ENCODE peak calls at places on chromosomes 16 and 17, in eight cellular contexts. U is CD4-positive, alpha-beta memory T cell; E is pancreas; C is heart left ventricle; J is uterus; V is OCI-LY7; X is lung; F is body of pancreas. G is an unnamed sample. For H3K4me1, the result is how much of the 10 kb centered on the place peaks cover.

GRCh38 chr17:65811043-65811442 is 249.6 kb upstream of the AXIN2 start:
- DNase-seq in U (no peak), J (no peak), V (no peak), F (no peak), X (no peak), E (no peak), C (no peak), G (no peak)

GRCh38 chr17:39027037-39027436 is 59.8 kb upstream of the FBXO47 start:
- DNase-seq in J (peak), C (peak), X (peak), V (no peak), U (no peak), F (peak), E (peak), G (peak)

GRCh38 chr16:51763072-51763658 is 612.1 kb upstream of the SALL1 start:
- DNase-seq in X (no peak), V (no peak), F (no peak), J (no peak), E (no peak), U (no peak), C (no peak), G (no peak)

GRCh38 chr17:77215281-77215680 is 74.5 kb downstream of the SEC14L1 start:
- DNase-seq in E (no peak), F (no peak), V (no peak), X (no peak), C (no peak), J (no peak), U (no peak), G (no peak)

GRCh38 chr17:21814776-21815175 is 122.5 kb downstream of the KCNJ18 start:
- DNase-seq in E (no peak), X (no peak), C (no peak), U (no peak), F (no peak), J (no peak), V (no peak), G (no peak)

GRCh38 chr16:53910990-53911389 is 207.0 kb downstream of the FTO start:
- DNase-seq in E (no peak), J (no peak), V (no peak), U (no peak), C (peak), F (no peak), X (no peak), G (no peak)

GRCh38 chr16:82699711-82700495 is 73.1 kb downstream of the CDH13 start:
- DNase-seq in X (no peak), F (no peak), E (no peak), J (peak), V (no peak), U (no peak), C (peak), G (no peak)

GRCh38 chr17:30565073-30565935 is 88.1 kb downstream of the GOSR1 start:
- DNase-seq in F (no peak), X (no peak), C (no peak), V (no peak), J (no peak), E (no peak), U (no peak), G (no peak)

GRCh38 chr16:77556203-77556602 is 121.4 kb upstream of the ADAMTS18 start:
- DNase-seq in U (no peak), X (no peak), C (no peak), V (no peak), E (no peak), J (no peak), F (no peak), G (no peak)

GRCh38 chr17:49741692-49742076 is 22.2 kb downstream of the FAM117A start:
- DNase-seq in V (no peak), J (no peak), U (no peak), C (no peak), X (no peak), E (no peak), F (no peak), G (peak)
- H3K4me1 ChIP-seq in V (half or more), J (under half), U (half or more), C (half or more), X (under half), E (under half), F (under half), G (half or more)

DNA sequence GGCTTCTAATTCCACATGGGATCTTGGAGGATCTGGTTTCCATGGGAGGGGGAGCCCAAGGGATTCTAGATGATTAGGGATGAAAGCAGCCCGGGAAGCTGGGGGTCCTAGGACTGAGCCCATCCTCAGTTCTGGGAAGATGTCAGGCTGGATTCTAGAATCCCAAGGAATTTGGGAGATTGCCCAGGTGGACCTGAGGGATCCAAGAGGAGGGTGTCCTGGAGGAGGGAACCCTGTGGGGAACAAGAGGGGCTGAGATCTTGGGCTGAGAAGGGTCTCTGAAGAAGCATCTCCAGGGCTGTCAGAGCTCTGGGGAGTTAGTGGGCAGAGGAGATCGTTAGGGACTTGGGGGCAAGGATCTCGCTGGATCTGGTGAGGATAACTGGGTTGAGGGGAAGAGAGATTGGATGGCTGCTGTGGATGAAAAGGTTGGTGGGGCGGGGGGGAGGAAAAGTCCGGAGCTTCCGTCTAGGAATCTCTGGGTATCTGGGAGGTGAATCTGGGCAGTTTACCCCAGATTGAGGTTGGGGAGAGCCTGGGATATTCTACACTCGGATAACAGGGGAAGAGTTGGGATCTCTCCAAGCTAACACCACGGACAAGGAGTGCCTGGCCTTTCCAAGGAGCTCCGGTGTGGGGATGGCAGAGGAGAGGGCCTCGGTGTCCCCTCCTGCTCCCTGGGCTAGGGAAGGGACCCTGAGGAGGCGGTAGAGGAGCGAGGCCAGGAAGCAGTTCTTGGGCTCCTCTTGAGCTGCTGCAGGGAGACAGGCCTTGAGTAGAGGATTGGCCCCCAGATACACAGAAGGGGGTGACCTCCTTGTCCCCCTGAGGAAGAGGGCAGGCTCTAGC is 1.6 kb downstream of the FBXL19 start:
- DNase-seq in C (no peak), U (no peak), F (no peak), E (no peak), J (no peak), X (no peak), V (no peak), G (no peak)
- H3K4me1 ChIP-seq in C (under half), U (under half), F (under half), E (under half), J (under half), X (under half), V (under half), G (under half)

GRCh38 chr16:85749686-85750020 is 1.2 kb downstream of the C16orf74 start:
- DNase-seq in J (no peak), V (no peak), U (no peak), E (no peak), F (no peak), C (no peak), X (no peak), G (no peak)
- H3K4me1 ChIP-seq in J (under half), V (half or more), U (under half), E (under half), F (under half), C (under half), X (under half), G (under half)

DNA sequence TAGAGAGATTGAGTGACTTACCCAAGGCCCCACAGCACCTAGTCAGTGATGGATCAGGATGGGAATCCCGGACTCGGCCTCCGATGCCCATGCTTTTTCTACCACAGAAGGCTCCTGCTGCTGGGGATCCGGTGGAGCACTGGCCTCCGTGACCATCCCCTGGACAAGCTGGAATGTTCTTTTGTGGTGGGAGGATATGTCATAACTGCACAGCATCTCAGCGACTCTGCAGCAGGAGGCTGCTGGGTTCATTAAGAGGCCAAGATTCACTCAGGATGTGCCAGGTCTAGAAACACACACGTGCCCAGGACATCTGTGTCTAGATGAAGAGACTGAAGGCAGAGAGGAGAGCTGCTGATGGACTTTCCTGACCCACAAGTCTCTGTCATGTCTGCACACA is 34.7 kb upstream of the NGFR start:
- DNase-seq in X (no peak), F (no peak), J (no peak), C (no peak), E (no peak), U (no peak), V (no peak), G (no peak)
- H3K4me1 ChIP-seq in X (under half), F (under half), J (under half), C (under half), E (under half), U (under half), V (under half), G (under half)

GRCh38 chr17:75875940-75876189 is 2.5 kb downstream of the TRIM47 start:
- DNase-seq in J (peak), X (no peak), C (peak), F (no peak), E (no peak), V (no peak), U (no peak), G (no peak)
- H3K4me1 ChIP-seq in J (under half), X (under half), C (under half), F (half or more), E (under half), V (under half), U (half or more), G (under half)

DNA sequence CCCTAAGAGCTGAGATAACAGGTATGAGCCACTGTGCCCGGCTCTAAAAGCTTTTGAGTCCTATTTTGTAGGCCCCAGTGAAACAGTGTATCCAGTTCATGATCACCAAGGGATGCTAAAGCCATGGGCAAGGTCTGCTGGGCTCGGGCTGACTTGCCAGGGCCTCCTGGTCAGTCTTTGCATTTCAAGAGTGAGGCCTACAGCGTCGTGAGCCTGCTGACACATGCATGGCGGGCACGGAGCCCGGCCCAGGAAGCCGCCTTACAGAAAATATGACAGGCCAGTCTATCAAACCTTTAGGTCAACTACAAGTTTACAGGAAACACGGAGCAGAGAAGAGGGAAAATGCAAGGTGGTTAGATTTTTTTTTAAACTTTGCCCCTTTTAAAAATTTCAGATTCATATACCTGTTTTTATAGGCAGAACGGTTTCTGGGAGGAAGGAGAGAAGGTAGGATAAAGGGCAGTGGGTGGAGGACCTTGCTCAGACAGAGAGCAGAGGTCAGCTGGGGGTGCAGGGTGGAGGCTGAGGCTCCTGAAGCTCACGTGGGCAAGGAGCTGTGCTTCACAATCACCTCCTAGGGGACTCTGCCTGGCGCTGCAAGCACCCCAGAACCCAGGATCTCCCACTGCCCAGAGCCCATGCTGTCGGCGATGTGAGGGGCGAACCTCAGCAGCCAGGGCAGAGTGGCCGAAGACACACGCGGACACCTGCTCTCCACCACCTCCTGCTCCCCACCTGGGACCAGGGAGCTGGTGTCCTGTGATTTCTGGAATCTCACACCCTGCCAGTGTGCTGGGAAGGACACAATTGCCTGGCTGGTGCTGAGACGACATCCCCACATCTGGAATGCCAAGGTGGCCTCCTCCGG is 21.3 kb downstream of the C16orf95 start:
- DNase-seq in C (no peak), F (no peak), U (no peak), X (no peak), V (no peak), J (no peak), E (no peak), G (no peak)
- H3K4me1 ChIP-seq in C (under half), F (under half), U (under half), X (under half), V (under half), J (under half), E (under half), G (under half)

DNA sequence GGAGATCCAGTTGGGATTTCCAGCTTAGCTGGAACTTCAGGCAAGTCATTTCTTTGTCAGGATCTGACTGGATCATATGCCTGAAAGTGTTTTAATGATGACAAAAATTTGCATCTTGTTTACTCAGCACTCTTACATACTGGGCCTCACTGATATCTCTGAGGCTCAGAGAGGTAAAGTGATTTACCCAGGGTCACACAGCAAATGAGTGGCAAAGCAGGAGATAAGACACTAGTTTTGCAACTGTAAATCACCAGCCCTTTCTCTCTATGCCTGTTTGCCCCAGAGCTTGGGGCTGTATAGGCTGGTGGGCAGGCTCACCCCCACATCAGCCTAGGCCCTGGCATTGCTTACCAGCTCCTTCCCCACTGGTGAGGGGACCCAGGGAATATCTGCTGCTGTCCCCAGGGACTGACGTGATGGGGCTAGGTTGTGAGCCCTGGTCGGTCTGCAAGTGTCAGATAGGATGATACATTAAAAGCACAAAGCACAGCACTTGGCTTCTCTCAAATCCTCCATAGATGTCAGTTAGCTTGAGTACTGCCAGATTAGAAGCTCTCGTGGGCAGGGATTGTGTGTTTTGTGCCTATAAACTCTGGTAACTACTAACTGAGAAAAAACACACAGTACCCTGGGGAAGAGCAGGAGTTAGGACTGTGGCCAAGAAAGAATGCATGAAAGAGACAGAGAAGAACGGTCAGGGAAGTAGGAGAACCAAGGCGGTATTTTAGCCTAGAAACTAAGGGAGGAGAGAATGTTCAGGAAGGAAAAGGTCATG is 165.4 kb downstream of the COPRS start:
- DNase-seq in E (no peak), C (no peak), X (no peak), U (no peak), V (no peak), F (no peak), J (no peak), G (no peak)
- H3K4me1 ChIP-seq in E (under half), C (under half), X (under half), U (under half), V (under half), F (under half), J (under half), G (under half)

GRCh38 chr17:56392274-56392673 is 201.2 kb upstream of the NOG start:
- DNase-seq in X (no peak), C (no peak), V (no peak), F (no peak), E (no peak), U (no peak), J (no peak), G (no peak)
- H3K4me1 ChIP-seq in X (under half), C (under half), V (under half), F (under half), E (under half), U (under half), J (under half), G (under half)

DNA sequence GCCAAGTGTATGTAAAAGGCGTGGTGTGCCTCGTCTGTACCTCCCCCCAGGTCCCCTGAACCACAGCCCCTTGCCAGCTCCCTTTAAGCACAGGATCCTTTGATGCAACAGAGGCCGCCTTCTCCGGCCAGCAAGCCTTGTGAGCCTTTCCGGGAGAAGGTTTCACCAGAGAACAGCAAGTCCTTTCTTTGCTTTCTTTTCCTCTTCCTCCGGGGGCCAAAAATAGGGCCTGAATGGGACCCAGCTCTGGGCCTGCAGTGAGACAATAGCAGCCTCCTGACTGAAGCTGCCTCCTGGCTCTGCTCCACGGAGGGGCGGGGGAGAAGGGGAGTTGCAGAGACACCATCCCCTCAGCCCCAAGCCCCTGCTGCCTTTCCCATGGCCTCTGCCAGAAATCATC is 9.0 kb downstream of the ADGRG1 start:
- DNase-seq in F (no peak), X (no peak), V (no peak), C (peak), J (peak), U (no peak), E (no peak), G (no peak)
- H3K4me1 ChIP-seq in F (half or more), X (under half), V (under half), C (half or more), J (under half), U (under half), E (under half), G (under half)

G was measured in DND-41.